ENCODE peak calls at places on chromosomes 5 and 9, in seven cellular contexts. O is HepG2, W is IMR-90, K is uterus, Z is heart left ventricle, M is Peyer's patch, U is prostate gland. D is an unnamed sample. For H3K4me1 and H3K36me3, the result is how much of the 10 kb centered on the place peaks cover.

GRCh38 chr5:14138608-14139540 is 4.3 kb upstream of the TRIO start:
- DNase-seq in O (no peak), W (no peak), K (no peak), Z (no peak), M (no peak), U (no peak), D (no peak)

GRCh38 chr5:134004626-134005414 is at the start of gene VDAC1:
- DNase-seq in O (no peak), W (peak), K (peak), Z (peak), M (peak), U (peak), D (peak)

GRCh38 chr9:23768861-23769260 is 57.2 kb downstream of the ELAVL2 start:
- DNase-seq in O (no peak), W (no peak), K (no peak), Z (no peak), M (no peak), U (no peak), D (no peak)

GRCh38 chr5:123422433-123423277 is 548 bp downstream of the CEP120 start:
- DNase-seq in O (peak), W (peak), K (no peak), Z (peak), M (no peak), U (peak), D (no peak)

GRCh38 chr9:108885643-108886348 is 23.7 kb downstream of the ACTL7A start:
- DNase-seq in O (peak), W (peak), K (no peak), Z (peak), M (no peak), U (no peak), D (no peak)

GRCh38 chr9:87781331-87781730 is 55.4 kb downstream of the CTSL start:
- DNase-seq in O (no peak), W (no peak), K (no peak), Z (no peak), M (no peak), U (no peak), D (no peak)

GRCh38 chr9:79572891-79573696 is 1.3 kb downstream of the TLE4 start:
- DNase-seq in O (no peak), W (no peak), K (peak), Z (peak), M (peak), U (peak), D (no peak)

GRCh38 chr5:122607818-122608217 is 167.1 kb upstream of the SNX2 start:
- DNase-seq in O (no peak), W (no peak), K (no peak), Z (no peak), M (no peak), U (no peak), D (no peak)

GRCh38 chr5:66849803-66850202 is 253.6 kb downstream of the MAST4 start:
- DNase-seq in O (no peak), W (peak), K (no peak), Z (no peak), M (no peak), U (no peak), D (no peak)

GRCh38 chr9:6781476-6781875 is 23.7 kb downstream of the KDM4C start:
- DNase-seq in O (peak), W (peak), K (no peak), Z (no peak), M (no peak), U (no peak), D (no peak)

GRCh38 chr9:100575765-100576368 is 2.0 kb upstream of the CAVIN4 start:
- DNase-seq in O (no peak), W (peak), K (no peak), Z (no peak), M (no peak), U (no peak), D (no peak)

GRCh38 chr5:149310947-149311675 is 34.2 kb upstream of the GRPEL2 start:
- DNase-seq in O (no peak), W (peak), K (no peak), Z (peak), M (no peak), U (no peak), D (no peak)

GRCh38 chr5:35096209-35096608 is 48.5 kb upstream of the AGXT2 start:
- DNase-seq in O (no peak), W (no peak), K (no peak), Z (no peak), M (no peak), U (no peak), D (no peak)

GRCh38 chr5:131163315-131164119 is 1.5 kb downstream of the HINT1 start:
- DNase-seq in O (peak), W (peak), K (no peak), Z (no peak), M (no peak), U (no peak), D (no peak)

GRCh38 chr9:27165670-27166069 is 56.6 kb downstream of the TEK start:
- DNase-seq in O (peak), W (no peak), K (no peak), Z (no peak), M (no peak), U (no peak), D (peak)

GRCh38 chr5:9714187-9714586 is 84.0 kb upstream of the TAS2R1 start:
- DNase-seq in O (no peak), W (peak), K (no peak), Z (no peak), M (no peak), U (no peak), D (peak)

GRCh38 chr5:157215143-157215825 is 34.6 kb downstream of the ITK start:
- DNase-seq in O (no peak), W (no peak), K (no peak), Z (no peak), M (no peak), U (no peak), D (no peak)

GRCh38 chr5:61467766-61468482 is 135.9 kb downstream of the ZSWIM6 start:
- DNase-seq in O (no peak), W (peak), K (no peak), Z (no peak), M (no peak), U (no peak), D (no peak)

GRCh38 chr9:114348906-114349482 is 19.3 kb downstream of the ORM2 start:
- DNase-seq in O (peak), W (peak), K (peak), Z (peak), M (no peak), U (no peak), D (peak)
- TF ChIP-seq POLR2A in O (no peak), W (no peak), K (peak), Z (no peak), M (no peak), U (no peak), D (no peak)

GRCh38 chr9:97529363-97530076 is 28.1 kb downstream of the TMOD1 start:
- DNase-seq in O (no peak), W (peak), K (no peak), Z (peak), M (no peak), U (no peak), D (no peak)

GRCh38 chr9:97528529-97529230 is 27.2 kb downstream of the TMOD1 start:
- DNase-seq in O (no peak), W (no peak), K (no peak), Z (no peak), M (no peak), U (no peak), D (no peak)

GRCh38 chr9:97526895-97527575 is 25.6 kb downstream of the TMOD1 start:
- DNase-seq in O (no peak), W (no peak), K (no peak), Z (no peak), M (no peak), U (no peak), D (no peak)

GRCh38 chr9:97525451-97525850 is 24.0 kb downstream of the TMOD1 start:
- DNase-seq in O (no peak), W (peak), K (no peak), Z (no peak), M (no peak), U (no peak), D (no peak)

GRCh38 chr9:97527626-97528528 is 26.4 kb downstream of the TMOD1 start:
- DNase-seq in O (no peak), W (no peak), K (no peak), Z (no peak), M (no peak), U (no peak), D (no peak)
- H3K4me1 ChIP-seq in O (under half), W (under half), K (under half), Z (under half), M (under half), U (under half), D (half or more)

DNA sequence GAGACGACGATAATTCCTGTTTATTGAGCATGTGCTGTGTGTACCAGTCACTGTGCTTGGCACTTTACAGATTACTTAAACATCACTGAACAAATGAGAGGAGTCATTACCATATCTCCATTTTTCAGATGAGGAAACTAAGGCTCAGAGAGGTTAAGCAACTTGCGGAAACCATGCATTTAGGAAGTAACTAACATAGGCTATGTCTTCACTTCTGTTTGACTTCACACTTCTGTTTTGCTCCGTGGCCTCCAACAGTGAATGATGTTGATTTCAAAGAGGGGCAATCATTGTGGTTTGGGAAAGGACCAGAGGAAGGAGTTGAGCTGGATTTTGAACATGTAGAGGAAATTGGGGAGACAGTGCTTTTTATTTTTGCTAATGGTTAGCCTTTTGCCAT is 16.7 kb downstream of the GCNT1 start:
- DNase-seq in O (no peak), W (no peak), K (no peak), Z (no peak), M (no peak), U (no peak), D (no peak)
- H3K36me3 ChIP-seq in O (under half), W (under half), K (under half), Z (under half), M (under half), U (under half), D (under half)

GRCh38 chr5:140109050-140109817 is 4.7 kb upstream of the PURA start:
- DNase-seq in O (no peak), W (peak), K (peak), Z (peak), M (no peak), U (no peak), D (no peak)
- TF ChIP-seq POLR2A in O (no peak), W (no peak), K (no peak), Z (no peak), M (no peak), U (no peak), D (no peak)

GRCh38 chr9:132046456-132046855 is 33.2 kb downstream of the MED27 start:
- DNase-seq in O (no peak), W (peak), K (no peak), Z (no peak), M (no peak), U (no peak), D (no peak)
- H3K4me1 ChIP-seq in O (under half), W (under half), K (under half), Z (under half), M (under half), U (under half), D (under half)

GRCh38 chr5:7902201-7902600 is 33.3 kb downstream of the MTRR start:
- DNase-seq in O (no peak), W (no peak), K (no peak), Z (no peak), M (no peak), U (no peak), D (no peak)

GRCh38 chr5:7908317-7908716 is 39.4 kb downstream of the MTRR start:
- DNase-seq in O (no peak), W (no peak), K (no peak), Z (no peak), M (no peak), U (no peak), D (no peak)

GRCh38 chr5:7907612-7908011 is 38.7 kb downstream of the MTRR start:
- DNase-seq in O (no peak), W (no peak), K (no peak), Z (no peak), M (no peak), U (no peak), D (no peak)

GRCh38 chr5:7904170-7904569 is 35.2 kb downstream of the MTRR start:
- DNase-seq in O (peak), W (peak), K (no peak), Z (no peak), M (no peak), U (no peak), D (no peak)

DNA sequence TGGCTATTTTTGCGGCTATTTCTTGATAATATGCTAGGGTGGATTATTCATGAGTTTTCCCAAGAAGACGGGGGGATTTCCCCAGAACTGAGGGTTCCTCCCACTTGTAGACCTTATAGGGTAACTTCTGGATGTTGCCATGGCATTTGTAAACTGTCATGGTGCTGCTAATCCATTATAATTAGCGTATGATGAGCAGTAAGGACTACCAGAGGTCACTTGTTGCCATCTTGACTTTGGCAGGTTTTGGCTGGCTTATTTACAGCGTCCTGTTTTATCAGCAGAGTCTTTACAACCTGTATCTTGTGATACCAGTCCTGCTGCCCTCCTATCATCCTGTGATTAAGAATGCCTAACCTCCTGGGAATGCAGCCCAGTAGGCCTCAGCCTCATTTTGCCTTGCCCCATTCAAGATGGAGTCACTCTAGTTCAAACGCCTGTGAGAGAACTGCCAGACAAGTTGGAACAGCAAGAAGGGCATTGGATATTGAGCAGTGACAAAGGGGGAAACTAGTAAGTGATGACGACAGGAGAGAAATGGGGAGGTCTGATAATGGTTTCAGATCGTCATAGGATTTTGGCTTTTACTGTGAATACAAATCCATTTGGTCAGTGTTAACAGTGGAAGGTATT is 34.2 kb downstream of the MTRR start:
- DNase-seq in O (no peak), W (no peak), K (no peak), Z (no peak), M (no peak), U (no peak), D (no peak)
- H3K36me3 ChIP-seq in O (under half), W (under half), K (under half), Z (half or more), M (half or more), U (under half), D (half or more)

GRCh38 chr5:113292535-113292934 is 142.3 kb downstream of the TSSK1B start:
- DNase-seq in O (no peak), W (peak), K (no peak), Z (no peak), M (no peak), U (no peak), D (no peak)

GRCh38 chr5:113293068-113293571 is 141.7 kb downstream of the TSSK1B start:
- DNase-seq in O (no peak), W (peak), K (no peak), Z (no peak), M (no peak), U (no peak), D (no peak)

GRCh38 chr5:113293613-113294340 is 141.0 kb downstream of the TSSK1B start:
- DNase-seq in O (no peak), W (peak), K (no peak), Z (no peak), M (no peak), U (peak), D (no peak)

GRCh38 chr5:113295111-113295539 is 139.7 kb downstream of the TSSK1B start:
- DNase-seq in O (no peak), W (no peak), K (no peak), Z (no peak), M (no peak), U (no peak), D (no peak)

DNA sequence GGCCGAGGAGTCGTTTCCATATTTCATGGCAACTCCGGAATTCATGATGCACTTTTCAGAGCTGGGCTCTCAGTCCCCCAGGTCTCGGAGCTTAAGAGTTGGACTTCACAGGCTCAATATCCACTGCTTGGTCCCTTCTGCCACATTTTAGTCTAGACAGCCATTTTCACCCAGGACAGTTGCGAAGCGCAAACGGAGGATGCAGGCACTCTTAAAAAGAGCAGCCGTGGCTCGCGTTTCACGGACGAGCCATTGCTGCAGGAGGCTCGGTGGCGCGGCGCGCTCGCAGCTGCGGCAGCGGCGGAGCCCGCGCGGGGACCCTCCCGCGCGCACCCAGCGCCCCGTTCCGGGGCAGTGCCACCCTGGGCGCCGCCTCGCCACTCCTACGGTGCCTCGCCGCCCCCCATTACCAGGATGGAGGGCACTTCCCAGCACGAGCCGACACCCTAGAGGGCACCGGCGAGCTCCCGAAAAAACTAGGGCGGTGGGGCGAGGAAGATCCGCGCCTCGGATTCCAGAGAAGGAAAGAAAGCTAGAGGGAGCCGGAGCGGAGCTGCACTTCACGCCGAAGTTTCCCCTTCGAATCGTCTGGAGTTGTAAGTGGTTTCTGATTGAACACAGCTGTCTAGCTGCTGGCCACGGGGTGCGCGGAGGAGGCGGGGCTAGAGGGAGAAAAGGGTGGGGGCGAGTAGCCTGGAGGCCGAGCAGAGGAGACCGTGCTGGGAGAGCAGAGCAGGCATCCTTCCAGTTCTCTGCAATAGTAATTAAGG is 140.3 kb downstream of the TSSK1B start:
- DNase-seq in O (no peak), W (peak), K (peak), Z (peak), M (peak), U (peak), D (peak)
- TF ChIP-seq POLR2A in O (no peak), W (peak), K (peak), Z (no peak), M (peak), U (peak), D (no peak)